ENCODE peak calls at places on chromosomes 11 and 22, in seven cellular contexts. One of them, this sample, is unnamed.

GRCh38 chr11:12175694-12176241 is 65.4 kb downstream of the MICAL2 start:
- DNase-seq in cardiac muscle cell: peak; percentile 80
- DNase-seq in fibroblast of lung: peak; percentile 76
- DNase-seq in PC-9: peak; percentile 83
- DNase-seq in neural progenitor cell: no peak
- DNase-seq in CD8-positive, alpha-beta memory T cell: no peak
- DNase-seq in psoas muscle: no peak
- DNase-seq in this sample: no peak

GRCh38 chr11:125429174-125429707 is 66.8 kb downstream of the FEZ1 start:
- DNase-seq in psoas muscle: peak; percentile 78
- DNase-seq in CD8-positive, alpha-beta memory T cell: peak; percentile 6
- DNase-seq in cardiac muscle cell: peak; percentile 69
- DNase-seq in neural progenitor cell: peak; percentile 83
- DNase-seq in fibroblast of lung: peak; percentile 54
- DNase-seq in PC-9: peak; percentile 50
- DNase-seq in this sample: peak; percentile 51

GRCh38 chr22:40196628-40197027 is 18.9 kb downstream of the TNRC6B start:
- DNase-seq in PC-9: peak; percentile 75
- DNase-seq in psoas muscle: no peak
- DNase-seq in fibroblast of lung: peak; percentile 93
- DNase-seq in CD8-positive, alpha-beta memory T cell: no peak
- DNase-seq in neural progenitor cell: no peak
- DNase-seq in cardiac muscle cell: peak; percentile 89
- DNase-seq in this sample: no peak

GRCh38 chr22:37815593-37815992 is 7.6 kb upstream of the GALR3 start:
- DNase-seq in psoas muscle: no peak
- DNase-seq in fibroblast of lung: no peak
- DNase-seq in CD8-positive, alpha-beta memory T cell: no peak
- DNase-seq in PC-9: no peak
- DNase-seq in neural progenitor cell: no peak
- DNase-seq in cardiac muscle cell: no peak
- DNase-seq in this sample: no peak

GRCh38 chr22:20628081-20628939 is 120.9 kb downstream of the MED15 start:
- DNase-seq in PC-9: no peak
- DNase-seq in cardiac muscle cell: no peak
- DNase-seq in fibroblast of lung: no peak
- DNase-seq in neural progenitor cell: no peak
- DNase-seq in psoas muscle: no peak
- DNase-seq in CD8-positive, alpha-beta memory T cell: no peak
- DNase-seq in this sample: no peak

GRCh38 chr11:38718049-38718448 is 2120.0 kb upstream of the RAG2 start:
- DNase-seq in neural progenitor cell: peak; percentile 12
- DNase-seq in CD8-positive, alpha-beta memory T cell: no peak
- DNase-seq in PC-9: peak; percentile 52
- DNase-seq in cardiac muscle cell: no peak
- DNase-seq in psoas muscle: no peak
- DNase-seq in fibroblast of lung: peak; percentile 12
- DNase-seq in this sample: no peak

GRCh38 chr11:91164452-91164822 is 941.6 kb upstream of the CHORDC1 start:
- DNase-seq in PC-9: no peak
- DNase-seq in fibroblast of lung: no peak
- DNase-seq in neural progenitor cell: no peak
- DNase-seq in CD8-positive, alpha-beta memory T cell: no peak
- DNase-seq in psoas muscle: no peak
- DNase-seq in cardiac muscle cell: no peak
- DNase-seq in this sample: no peak

GRCh38 chr11:75771646-75772410 is 3.2 kb downstream of the DGAT2 start:
- DNase-seq in PC-9: peak; percentile 92
- DNase-seq in cardiac muscle cell: peak; percentile 91
- DNase-seq in fibroblast of lung: peak; percentile 83
- DNase-seq in CD8-positive, alpha-beta memory T cell: no peak
- DNase-seq in psoas muscle: peak; percentile 44
- DNase-seq in neural progenitor cell: no peak
- DNase-seq in this sample: peak; percentile 37

GRCh38 chr11:113974741-113975470 is at the start of gene HTR3A:
- DNase-seq in fibroblast of lung: peak; percentile 44
- DNase-seq in psoas muscle: peak; percentile 73
- DNase-seq in PC-9: peak; percentile 53
- DNase-seq in CD8-positive, alpha-beta memory T cell: no peak
- DNase-seq in neural progenitor cell: peak; percentile 78
- DNase-seq in cardiac muscle cell: peak; percentile 52
- DNase-seq in this sample: peak; percentile 92

GRCh38 chr22:18970180-18970947 is 34.3 kb upstream of the PRODH start:
- DNase-seq in neural progenitor cell: peak; percentile 86
- DNase-seq in CD8-positive, alpha-beta memory T cell: no peak
- DNase-seq in fibroblast of lung: no peak
- DNase-seq in cardiac muscle cell: peak; percentile 21
- DNase-seq in PC-9: no peak
- DNase-seq in psoas muscle: peak; percentile 59
- DNase-seq in this sample: no peak

GRCh38 chr11:107963091-107963490 is 34.8 kb downstream of the RAB39A start:
- DNase-seq in neural progenitor cell: no peak
- DNase-seq in cardiac muscle cell: no peak
- DNase-seq in psoas muscle: no peak
- DNase-seq in CD8-positive, alpha-beta memory T cell: no peak
- DNase-seq in PC-9: no peak
- DNase-seq in fibroblast of lung: no peak
- DNase-seq in this sample: no peak

GRCh38 chr11:124108158-124108557 is 7.1 kb upstream of the VWA5A start:
- DNase-seq in neural progenitor cell: peak; percentile 34
- DNase-seq in fibroblast of lung: peak; percentile 55
- DNase-seq in CD8-positive, alpha-beta memory T cell: no peak
- DNase-seq in PC-9: no peak
- DNase-seq in psoas muscle: no peak
- DNase-seq in cardiac muscle cell: peak; percentile 36
- DNase-seq in this sample: no peak

GRCh38 chr11:36239636-36240035 is 49.6 kb downstream of the COMMD9 start:
- DNase-seq in PC-9: no peak
- DNase-seq in neural progenitor cell: no peak
- DNase-seq in CD8-positive, alpha-beta memory T cell: no peak
- DNase-seq in fibroblast of lung: no peak
- DNase-seq in cardiac muscle cell: no peak
- DNase-seq in psoas muscle: no peak
- DNase-seq in this sample: no peak

DNA sequence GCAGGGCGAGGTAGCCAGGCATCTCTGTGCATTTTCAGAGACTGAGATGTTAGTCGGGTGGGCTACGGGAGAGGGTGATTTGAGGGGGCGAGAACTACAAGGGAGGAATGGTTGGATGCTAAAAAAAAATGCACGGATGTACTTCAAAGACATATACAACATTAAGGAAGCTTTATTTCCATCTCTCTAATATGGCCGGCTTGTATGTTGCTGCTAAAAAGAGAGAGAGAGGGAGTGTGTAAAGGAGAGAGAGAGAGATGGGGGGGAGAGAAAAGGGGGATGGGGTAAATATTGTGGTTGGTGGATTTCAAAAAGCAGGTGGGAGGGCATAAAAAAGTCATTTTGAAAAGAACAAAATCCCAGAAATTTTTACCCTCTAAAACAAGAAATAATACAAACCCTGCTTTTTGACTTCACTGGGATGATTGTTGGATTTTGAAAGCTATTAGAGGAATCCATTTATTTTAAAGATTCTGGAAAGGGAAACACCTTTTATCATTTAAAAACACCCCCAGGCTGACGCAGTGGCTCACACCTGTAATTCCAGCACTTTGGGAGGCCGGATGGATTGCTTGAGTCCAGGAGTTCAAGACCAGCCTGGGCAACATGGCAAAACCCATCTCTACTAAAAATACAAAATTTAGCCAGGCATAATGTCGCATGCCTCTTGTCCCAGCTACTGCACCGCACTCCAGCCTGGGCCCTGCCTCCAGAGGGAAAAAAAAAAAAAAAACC is at the start of gene SCN2B:
- DNase-seq in neural progenitor cell: no peak
- DNase-seq in cardiac muscle cell: peak; percentile 30
- DNase-seq in CD8-positive, alpha-beta memory T cell: no peak
- DNase-seq in fibroblast of lung: peak; percentile 55
- DNase-seq in PC-9: no peak
- DNase-seq in psoas muscle: no peak
- DNase-seq in this sample: no peak
- H3K4me3 ChIP-seq in neural progenitor cell: peak within 1 kb of the TSS; percentile 81
- H3K4me3 ChIP-seq in cardiac muscle cell: peak within 1 kb of the TSS; percentile 42
- H3K4me3 ChIP-seq in CD8-positive, alpha-beta memory T cell: no peak within 1 kb of the TSS
- H3K4me3 ChIP-seq in fibroblast of lung: no peak within 1 kb of the TSS
- H3K4me3 ChIP-seq in PC-9: peak within 1 kb of the TSS; percentile 5
- H3K4me3 ChIP-seq in psoas muscle: peak within 1 kb of the TSS; percentile 60
- H3K4me3 ChIP-seq in this sample: peak within 1 kb of the TSS; percentile 27

DNA sequence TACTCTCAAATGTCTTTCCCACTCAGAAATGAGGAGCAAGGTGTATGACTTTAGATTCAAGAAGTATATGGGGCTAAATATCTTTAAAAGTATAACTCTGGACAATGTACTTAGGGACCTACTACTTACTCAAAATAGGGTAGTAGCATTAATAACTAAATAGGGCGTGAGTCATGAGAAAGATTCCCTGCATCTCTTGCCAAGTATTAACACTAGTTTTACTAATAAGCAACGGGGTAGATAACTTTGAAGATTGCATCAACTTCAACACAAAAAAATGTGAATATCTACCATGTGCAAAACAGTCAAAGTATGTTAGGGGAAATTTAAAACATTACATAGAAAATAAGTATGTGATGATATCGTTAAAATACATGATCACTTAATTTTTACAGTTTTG is 99.6 kb downstream of the PGR start:
- DNase-seq in PC-9: no peak
- DNase-seq in fibroblast of lung: peak; percentile 9
- DNase-seq in CD8-positive, alpha-beta memory T cell: no peak
- DNase-seq in neural progenitor cell: no peak
- DNase-seq in psoas muscle: no peak
- DNase-seq in cardiac muscle cell: peak; percentile 4
- DNase-seq in this sample: no peak
- H3K9me3 ChIP-seq in PC-9: no peaks in the 10 kb centered on the region
- H3K9me3 ChIP-seq in fibroblast of lung: no peaks in the 10 kb centered on the region
- H3K9me3 ChIP-seq in CD8-positive, alpha-beta memory T cell: no peaks in the 10 kb centered on the region
- H3K9me3 ChIP-seq in neural progenitor cell: no peaks in the 10 kb centered on the region
- H3K9me3 ChIP-seq in psoas muscle: no peaks in the 10 kb centered on the region
- H3K9me3 ChIP-seq in cardiac muscle cell: no peaks in the 10 kb centered on the region
- H3K9me3 ChIP-seq in this sample: no peaks in the 10 kb centered on the region

DNA sequence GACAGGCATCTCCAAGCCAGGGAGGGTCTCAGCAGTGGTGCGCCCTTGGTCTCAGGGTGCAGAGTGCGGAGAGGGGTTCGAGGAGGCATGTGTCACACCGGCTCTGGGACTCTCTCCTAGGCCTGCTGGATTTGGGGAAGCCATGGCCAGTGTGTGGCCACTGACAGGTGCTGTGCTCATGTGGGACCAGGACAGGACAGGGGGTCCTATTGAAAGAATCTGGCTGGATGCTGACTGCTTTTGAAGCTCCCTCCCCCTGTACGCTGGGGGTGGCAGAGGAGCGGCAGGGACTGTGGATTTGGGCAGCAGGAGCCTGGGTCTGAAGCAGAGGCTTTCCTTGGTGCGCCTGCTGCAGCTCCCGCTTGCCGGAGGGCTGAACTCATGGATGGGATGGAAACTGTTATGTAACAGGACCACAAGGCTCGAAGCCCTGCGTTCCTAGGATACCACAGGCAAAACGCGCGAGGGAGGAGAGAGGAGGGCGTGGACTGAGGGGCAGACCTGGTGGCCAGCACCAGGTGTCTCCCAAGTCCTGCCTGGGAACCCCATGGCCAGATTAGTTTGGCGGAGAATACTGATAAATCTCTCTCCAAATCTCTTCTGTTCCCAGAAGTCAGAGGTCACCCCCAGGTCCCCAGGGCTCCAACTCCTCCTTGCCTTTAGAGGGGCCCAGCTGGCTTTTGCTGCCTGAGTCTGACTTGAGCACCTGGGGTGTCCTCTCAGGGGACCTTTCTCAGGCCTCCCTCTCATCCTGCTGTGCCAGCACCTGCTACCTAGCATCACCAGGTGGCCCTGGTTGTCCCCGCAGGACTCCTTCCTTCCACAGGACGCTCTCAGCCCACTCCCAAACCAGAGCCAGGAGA is 13.8 kb upstream of the TEF start:
- DNase-seq in fibroblast of lung: no peak
- DNase-seq in CD8-positive, alpha-beta memory T cell: no peak
- DNase-seq in cardiac muscle cell: peak; percentile 62
- DNase-seq in neural progenitor cell: peak; percentile 51
- DNase-seq in PC-9: peak; percentile 32
- DNase-seq in psoas muscle: no peak
- DNase-seq in this sample: peak; percentile 49
- H3K4me3 ChIP-seq in fibroblast of lung: peak overlapping the region; percentile 20
- H3K4me3 ChIP-seq in CD8-positive, alpha-beta memory T cell: no peak overlapping the region
- H3K4me3 ChIP-seq in cardiac muscle cell: no peak overlapping the region
- H3K4me3 ChIP-seq in neural progenitor cell: no peak overlapping the region
- H3K4me3 ChIP-seq in PC-9: no peak overlapping the region
- H3K4me3 ChIP-seq in psoas muscle: peak overlapping the region; percentile 59
- H3K4me3 ChIP-seq in this sample: peak overlapping the region; percentile 44

DNA sequence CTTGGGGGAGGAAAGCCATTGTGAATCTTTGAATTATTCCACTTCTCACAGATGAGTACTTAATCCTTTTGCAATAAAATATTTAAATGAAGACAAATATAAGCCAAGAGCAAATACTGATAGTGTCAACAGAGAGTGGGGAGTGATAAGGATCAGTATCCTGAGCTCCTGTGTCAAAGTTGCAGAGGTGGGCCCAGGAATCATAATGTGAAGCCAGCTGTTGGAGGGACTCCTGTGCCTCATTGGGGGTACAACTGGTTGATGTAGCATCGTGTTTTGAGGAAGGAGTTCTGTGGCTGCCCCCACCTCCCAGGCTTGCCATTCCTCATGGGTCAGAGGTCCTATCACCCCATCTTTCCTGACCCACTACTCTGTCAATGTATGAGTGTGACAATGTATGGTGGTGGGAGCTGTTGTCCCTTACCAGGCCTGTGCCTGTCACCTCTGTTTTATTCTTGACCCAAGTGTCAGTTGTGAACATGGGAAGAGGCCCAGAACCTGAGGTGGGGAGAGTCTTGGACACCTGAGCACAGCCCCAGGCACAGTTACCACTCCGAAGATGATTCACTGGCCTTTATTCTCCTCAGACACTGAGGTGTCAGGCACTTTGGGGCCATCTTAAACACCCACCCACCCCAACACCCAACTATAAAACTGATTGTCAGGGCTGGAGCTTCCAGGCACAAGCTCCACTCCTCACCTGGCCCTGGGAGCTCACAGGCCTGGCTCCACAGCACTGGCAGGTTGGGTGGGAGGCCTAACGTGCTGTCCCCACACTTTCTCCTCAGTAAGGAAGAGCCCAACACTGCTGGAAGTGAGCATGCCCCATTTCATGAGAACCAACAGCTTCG is 38.4 kb downstream of the KCNQ1OT1 start:
- DNase-seq in cardiac muscle cell: no peak
- DNase-seq in CD8-positive, alpha-beta memory T cell: no peak
- DNase-seq in neural progenitor cell: no peak
- DNase-seq in PC-9: no peak
- DNase-seq in psoas muscle: no peak
- DNase-seq in fibroblast of lung: no peak
- DNase-seq in this sample: peak; percentile 16
- H3K9me3 ChIP-seq in cardiac muscle cell: peaks cover 8% of the 10 kb centered on the region
- H3K9me3 ChIP-seq in CD8-positive, alpha-beta memory T cell: no peaks in the 10 kb centered on the region
- H3K9me3 ChIP-seq in neural progenitor cell: peaks cover 13% of the 10 kb centered on the region
- H3K9me3 ChIP-seq in PC-9: peaks cover 16% of the 10 kb centered on the region
- H3K9me3 ChIP-seq in psoas muscle: peaks cover 14% of the 10 kb centered on the region
- H3K9me3 ChIP-seq in fibroblast of lung: no peaks in the 10 kb centered on the region
- H3K9me3 ChIP-seq in this sample: peaks cover 5% of the 10 kb centered on the region

DNA sequence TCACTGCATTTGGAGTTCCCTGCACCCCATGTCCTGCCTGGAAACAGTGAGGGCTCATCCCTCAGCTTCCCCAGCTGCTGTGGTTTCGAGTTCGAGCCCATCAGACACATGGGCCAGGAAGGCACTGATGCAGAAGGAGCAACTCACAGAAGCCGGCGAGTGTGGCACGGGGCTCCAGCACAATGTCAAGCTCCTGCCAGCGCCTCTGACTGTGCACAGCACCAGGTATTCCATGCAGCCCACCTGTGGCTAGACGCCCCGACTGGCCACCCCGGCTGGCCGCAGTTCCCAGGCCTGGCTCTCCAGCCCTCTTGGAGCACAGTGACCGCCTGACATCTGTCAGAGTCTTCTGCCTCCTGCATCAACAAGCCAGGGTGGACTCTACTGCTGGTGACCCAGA is 419.4 kb downstream of the SHANK2 start:
- DNase-seq in CD8-positive, alpha-beta memory T cell: no peak
- DNase-seq in psoas muscle: no peak
- DNase-seq in neural progenitor cell: no peak
- DNase-seq in cardiac muscle cell: no peak
- DNase-seq in fibroblast of lung: no peak
- DNase-seq in PC-9: no peak
- DNase-seq in this sample: no peak
- H3K4me3 ChIP-seq in CD8-positive, alpha-beta memory T cell: no peak overlapping the region
- H3K4me3 ChIP-seq in psoas muscle: no peak overlapping the region
- H3K4me3 ChIP-seq in neural progenitor cell: no peak overlapping the region
- H3K4me3 ChIP-seq in cardiac muscle cell: no peak overlapping the region
- H3K4me3 ChIP-seq in fibroblast of lung: no peak overlapping the region
- H3K4me3 ChIP-seq in PC-9: no peak overlapping the region
- H3K4me3 ChIP-seq in this sample: no peak overlapping the region